ENCODE peak calls at places on chromosomes 4 and X, in eight cellular contexts. O, N, S, P, V, M, B and J are unnamed samples.

GRCh38 chrX:18401848-18402213 is 23.6 kb upstream of the CDKL5 start:
- DNase-seq in B (no peak), V (no peak), O (no peak), N (no peak), P (no peak), M (no peak), S (no peak), J (no peak)

GRCh38 chrX:1661048-1661921 is 46.4 kb downstream of the ASMT start:
- DNase-seq in P (no peak), O (peak), S (peak), V (peak), N (peak), M (peak), B (no peak), J (no peak)

GRCh38 chrX:118839334-118839958 is 15.8 kb downstream of the ZCCHC12 start:
- DNase-seq in N (no peak), P (no peak), B (peak), O (peak), V (peak), S (peak), M (peak), J (no peak)

GRCh38 chr4:4541040-4541631 is 712 bp downstream of the STX18 start:
- DNase-seq in N (no peak), O (peak), P (no peak), B (no peak), M (peak), V (no peak), S (no peak), J (no peak)

GRCh38 chr4:180827193-180827592 is 1416.0 kb upstream of the TENM3 start:
- DNase-seq in O (no peak), M (no peak), V (no peak), P (no peak), N (no peak), S (peak), B (no peak), J (no peak)

GRCh38 chr4:141576585-141577110 is 59.7 kb upstream of the IL15 start:
- DNase-seq in V (no peak), O (no peak), S (no peak), M (no peak), N (no peak), P (no peak), B (no peak), J (no peak)

GRCh38 chrX:153687121-153688039 is at the start of gene SLC6A8:
- DNase-seq in N (no peak), P (no peak), S (peak), O (no peak), M (peak), V (peak), B (peak), J (no peak)

GRCh38 chrX:108439434-108439883 is at the start of gene COL4A5:
- DNase-seq in P (no peak), V (no peak), O (no peak), S (peak), N (no peak), B (peak), M (peak), J (peak)

GRCh38 chr4:152458801-152459302 is 77.0 kb downstream of the FBXW7 start:
- DNase-seq in B (no peak), O (no peak), P (no peak), N (no peak), S (no peak), M (no peak), V (no peak), J (no peak)

GRCh38 chrX:123432362-123433150 is 248.5 kb downstream of the GRIA3 start:
- DNase-seq in P (no peak), S (no peak), O (no peak), B (no peak), N (no peak), M (no peak), V (no peak), J (no peak)

GRCh38 chr4:1410491-1411325 is 4.5 kb upstream of the NKX1-1 start:
- DNase-seq in S (peak), O (peak), P (no peak), V (peak), B (peak), M (no peak), N (no peak), J (no peak)

GRCh38 chr4:53012738-53013137 is 150.6 kb downstream of the RASL11B start:
- DNase-seq in P (no peak), O (peak), V (no peak), B (no peak), M (no peak), N (no peak), S (no peak), J (no peak)

GRCh38 chr4:95181446-95182306 is 367.1 kb downstream of the UNC5C start:
- DNase-seq in B (no peak), O (no peak), M (no peak), N (no peak), V (no peak), S (peak), P (no peak), J (no peak)

GRCh38 chr4:187732524-187732923 is 263.0 kb upstream of the ZFP42 start:
- DNase-seq in B (no peak), S (no peak), N (no peak), M (no peak), P (no peak), V (no peak), O (no peak), J (no peak)

GRCh38 chr4:1630266-1630665 is 53.8 kb downstream of the FAM53A start:
- DNase-seq in N (no peak), O (no peak), P (no peak), B (no peak), M (no peak), S (no peak), V (no peak), J (no peak)

GRCh38 chrX:96182366-96182765 is 502.3 kb upstream of the DIAPH2 start:
- DNase-seq in S (peak), N (no peak), M (no peak), O (no peak), V (no peak), P (no peak), B (no peak), J (no peak)

GRCh38 chrX:9681422-9681821 is 84.2 kb downstream of the GPR143 start:
- DNase-seq in N (no peak), B (no peak), S (no peak), M (no peak), P (no peak), O (no peak), V (no peak), J (no peak)

GRCh38 chr4:153643406-153644016 is 40.6 kb upstream of the TLR2 start:
- DNase-seq in M (no peak), N (no peak), B (no peak), P (no peak), O (peak), V (no peak), S (no peak), J (peak)

GRCh38 chr4:3269105-3269927 is 20.4 kb downstream of the MSANTD1 start:
- DNase-seq in V (no peak), O (no peak), P (no peak), B (peak), M (peak), S (peak), N (no peak), J (no peak)

GRCh38 chr4:77376788-77377460 is 219.9 kb downstream of the CCNG2 start:
- DNase-seq in N (no peak), S (peak), P (no peak), V (no peak), O (no peak), M (no peak), B (no peak), J (no peak)

GRCh38 chr4:79397951-79398350 is 10.1 kb downstream of the GK2 start:
- DNase-seq in S (no peak), N (no peak), O (no peak), B (no peak), V (no peak), M (no peak), P (no peak), J (no peak)

GRCh38 chr4:128163177-128164117 is 102.3 kb downstream of the LARP1B start:
- DNase-seq in P (peak), O (no peak), M (no peak), N (no peak), B (no peak), V (no peak), S (peak), J (peak)